ENCODE peak calls at places on chromosome 15, in four cellular contexts. U is EH, L is T-helper 1 cell, H is aorta. Q is an unnamed sample.

GRCh38 chr15:50996641-50997040 is 88.2 kb downstream of the AP4E1 start:
- DNase-seq in U (peak; percentile 56), L (no peak), H (no peak), Q (no peak)

GRCh38 chr15:68191555-68191954 is 13.6 kb downstream of the CALML4 start:
- DNase-seq in U (no peak), L (no peak), H (no peak), Q (no peak)

GRCh38 chr15:98923579-98923978 is 84.0 kb downstream of the PGPEP1L start:
- DNase-seq in U (no peak), L (no peak), H (no peak), Q (no peak)

GRCh38 chr15:82698711-82699345 is 10.8 kb downstream of the AP3B2 start:
- DNase-seq in U (no peak), L (no peak), H (no peak), Q (no peak)

GRCh38 chr15:85730001-85730820 is 64.5 kb downstream of the KLHL25 start:
- DNase-seq in U (peak; percentile 71), L (no peak), H (no peak), Q (no peak)

GRCh38 chr15:60916674-60917468 is 312.2 kb downstream of the RORA start:
- DNase-seq in U (peak; percentile 78), L (peak; percentile 76), H (peak; percentile 93), Q (peak; percentile 88)

GRCh38 chr15:71595846-71596553 is 214.4 kb upstream of the NR2E3 start:
- DNase-seq in U (peak; percentile 60), L (no peak), H (no peak), Q (no peak)

GRCh38 chr15:58115692-58116091 is 22.5 kb upstream of the AQP9 start:
- DNase-seq in U (peak; percentile 9), L (no peak), H (no peak), Q (no peak)

GRCh38 chr15:40906947-40907802 is 12.9 kb downstream of the VPS18 start:
- DNase-seq in U (peak; percentile 41), L (peak; percentile 40), H (no peak), Q (peak; percentile 75)

GRCh38 chr15:65824031-65824743 is 32.1 kb upstream of the DENND4A start:
- DNase-seq in U (peak; percentile 67), L (no peak), H (no peak), Q (no peak)

GRCh38 chr15:40911139-40911538 is 16.9 kb downstream of the VPS18 start:
- DNase-seq in U (no peak), L (no peak), H (no peak), Q (no peak)

GRCh38 chr15:100772478-100773378 is 106.9 kb upstream of the ALDH1A3 start:
- DNase-seq in U (peak; percentile 10), L (no peak), H (no peak), Q (no peak)

GRCh38 chr15:66851226-66852063 is 149.4 kb downstream of the SMAD6 start:
- DNase-seq in U (peak; percentile 85), L (peak; percentile 58), H (peak; percentile 96), Q (peak; percentile 92)

GRCh38 chr15:76147906-76148553 is 88.2 kb downstream of the TMEM266 start:
- DNase-seq in U (peak; percentile 47), L (peak; percentile 49), H (peak; percentile 86), Q (no peak)

GRCh38 chr15:56608993-56609392 is 124.3 kb downstream of the ZNF280D start:
- DNase-seq in U (no peak), L (no peak), H (no peak), Q (no peak)

GRCh38 chr15:45802140-45802539 is 167.3 kb downstream of the SQOR start:
- DNase-seq in U (no peak), L (no peak), H (no peak), Q (no peak)

GRCh38 chr15:62957130-62957529 is 85.4 kb upstream of the TPM1 start:
- DNase-seq in U (peak; percentile 53), L (no peak), H (no peak), Q (no peak)

GRCh38 chr15:99076109-99076508 is 28.8 kb upstream of the SYNM start:
- DNase-seq in U (no peak), L (no peak), H (no peak), Q (no peak)

GRCh38 chr15:77126927-77127326 is 56.0 kb upstream of the TSPAN3 start:
- DNase-seq in U (no peak), L (no peak), H (no peak), Q (no peak)

GRCh38 chr15:68650901-68651709 is 72.3 kb downstream of the CORO2B start:
- DNase-seq in U (peak; percentile 40), L (peak; percentile 18), H (peak; percentile 89), Q (peak; percentile 66)

GRCh38 chr15:39171944-39172368 is 408.9 kb upstream of the THBS1 start:
- DNase-seq in U (peak; percentile 98), L (no peak), H (peak; percentile 79), Q (peak; percentile 52)

GRCh38 chr15:39692464-39693327 is 89.9 kb downstream of the FSIP1 start:
- DNase-seq in U (no peak), L (no peak), H (no peak), Q (no peak)

GRCh38 chr15:34890424-34890823 is 79.1 kb downstream of the AQR start:
- DNase-seq in U (peak; percentile 44), L (no peak), H (no peak), Q (no peak)

GRCh38 chr15:35986072-35986666 is 440.2 kb upstream of the DPH6 start:
- DNase-seq in U (no peak), L (no peak), H (no peak), Q (no peak)

GRCh38 chr15:70513818-70514217 is 249.5 kb downstream of the UACA start:
- DNase-seq in U (no peak), L (no peak), H (no peak), Q (no peak)

GRCh38 chr15:36362508-36362907 is 216.9 kb upstream of the CDIN1 start:
- DNase-seq in U (peak; percentile 79), L (no peak), H (no peak), Q (no peak)

GRCh38 chr15:84734794-84735479 is 13.5 kb upstream of the ZNF592 start:
- DNase-seq in U (peak; percentile 45), L (peak; percentile 55), H (peak; percentile 51), Q (peak; percentile 80)

GRCh38 chr15:73620078-73620477 is 13.1 kb downstream of the NPTN start:
- DNase-seq in U (no peak), L (no peak), H (no peak), Q (no peak)

GRCh38 chr15:51243774-51244173 is 94.6 kb downstream of the CYP19A1 start:
- DNase-seq in U (no peak), L (no peak), H (no peak), Q (no peak)

GRCh38 chr15:63348392-63348791 is 33.3 kb downstream of the CA12 start:
- DNase-seq in U (peak; percentile 82), L (no peak), H (peak; percentile 88), Q (peak; percentile 64)

GRCh38 chr15:70244978-70245542 is 147.3 kb upstream of the TLE3 start:
- DNase-seq in U (no peak), L (no peak), H (no peak), Q (no peak)

GRCh38 chr15:44029940-44030568 is 165.0 kb downstream of the FRMD5 start:
- DNase-seq in U (peak; percentile 71), L (no peak), H (no peak), Q (no peak)

GRCh38 chr15:78060232-78060631 is 17.3 kb downstream of the TBC1D2B start:
- DNase-seq in U (no peak), L (no peak), H (no peak), Q (no peak)

GRCh38 chr15:34038023-34038403 is 991 bp downstream of the AVEN start:
- DNase-seq in U (no peak), L (no peak), H (no peak), Q (no peak)

GRCh38 chr15:79332824-79333510 is 22.1 kb downstream of the TMED3 start:
- DNase-seq in U (no peak), L (no peak), H (no peak), Q (no peak)

Q was measured in lower lobe of right lung.